ENCODE peak calls at places on chromosome 7, in six cellular contexts. J, O, G, S, F and Q are unnamed samples.

GRCh38 chr7:22726849-22727792 is at the start of gene IL6:
- DNase-seq in J (peak; percentile 65), O (peak; percentile 85), S (peak; percentile 6), G (no peak), F (no peak), Q (no peak)

GRCh38 chr7:3537210-3537875 is 236.3 kb downstream of the SDK1 start:
- DNase-seq in O (no peak), G (no peak), J (no peak), F (no peak), S (no peak), Q (no peak)

GRCh38 chr7:66281678-66282593 is 76.8 kb downstream of the TPST1 start:
- DNase-seq in O (peak; percentile 59), F (no peak), G (no peak), J (no peak), S (peak; percentile 6), Q (no peak)

GRCh38 chr7:30650455-30650854 is 31.8 kb downstream of the CRHR2 start:
- DNase-seq in G (no peak), J (no peak), S (no peak), F (no peak), O (no peak), Q (no peak)

GRCh38 chr7:19107392-19108147 is 9.9 kb downstream of the TWIST1 start:
- DNase-seq in G (no peak), S (no peak), F (no peak), J (peak; percentile 77), O (no peak), Q (no peak)

GRCh38 chr7:131267631-131268030 is 60.0 kb upstream of the MKLN1 start:
- DNase-seq in S (no peak), G (no peak), J (no peak), F (no peak), O (no peak), Q (no peak)

GRCh38 chr7:137981668-137982067 is 20.2 kb downstream of the CREB3L2 start:
- DNase-seq in S (no peak), G (peak; percentile 79), J (no peak), O (no peak), F (no peak), Q (no peak)

GRCh38 chr7:36851382-36851781 is 127.1 kb upstream of the AOAH start:
- DNase-seq in O (no peak), G (no peak), F (no peak), S (no peak), J (peak; percentile 11), Q (no peak)

GRCh38 chr7:112649560-112649959 is 140.6 kb downstream of the TMEM168 start:
- DNase-seq in O (no peak), S (no peak), F (no peak), G (no peak), J (no peak), Q (no peak)

GRCh38 chr7:103597606-103598005 is 151.6 kb upstream of the SLC26A5 start:
- DNase-seq in S (no peak), F (no peak), G (no peak), J (no peak), O (no peak), Q (no peak)

GRCh38 chr7:112205348-112206237 is 606 bp downstream of the DOCK4 start:
- DNase-seq in J (peak; percentile 83), S (peak; percentile 48), O (peak; percentile 34), F (peak; percentile 13), G (no peak), Q (peak; percentile 17)

GRCh38 chr7:17640730-17641377 is 299.4 kb downstream of the SNX13 start:
- DNase-seq in S (peak; percentile 28), G (no peak), F (no peak), O (peak; percentile 23), J (peak; percentile 34), Q (no peak)

GRCh38 chr7:127447326-127447945 is 54.9 kb upstream of the ZNF800 start:
- DNase-seq in S (peak; percentile 64), G (peak; percentile 28), F (peak; percentile 36), J (peak; percentile 42), O (peak; percentile 75), Q (peak; percentile 24)

GRCh38 chr7:76003351-76003750 is 9.0 kb upstream of the TMEM120A start:
- DNase-seq in F (no peak), G (no peak), O (peak; percentile 2), S (no peak), J (no peak), Q (no peak)

GRCh38 chr7:34133356-34133982 is 228.1 kb downstream of the BMPER start:
- DNase-seq in G (no peak), J (peak; percentile 11), O (no peak), S (no peak), F (no peak), Q (no peak)

GRCh38 chr7:99822731-99823718 is 4.8 kb upstream of the CYP3A43 start:
- DNase-seq in F (no peak), J (no peak), G (no peak), O (no peak), S (no peak), Q (no peak)

GRCh38 chr7:157412491-157413180 is 75.8 kb downstream of the DNAJB6 start:
- DNase-seq in O (no peak), F (no peak), G (no peak), S (no peak), J (peak; percentile 40), Q (no peak)

GRCh38 chr7:30460246-30460633 is 18.3 kb downstream of the NOD1 start:
- DNase-seq in F (no peak), O (no peak), J (peak; percentile 51), S (no peak), G (no peak), Q (no peak)

GRCh38 chr7:149291036-149291835 is 29.2 kb downstream of the ZNF783 start:
- DNase-seq in F (no peak), S (no peak), G (no peak), O (no peak), J (no peak), Q (no peak)

GRCh38 chr7:118080947-118081346 is 103.0 kb upstream of the LSM8 start:
- DNase-seq in J (no peak), S (no peak), F (no peak), O (peak; percentile 75), G (peak; percentile 52), Q (no peak)

GRCh38 chr7:92035576-92035975 is 94.9 kb downstream of the AKAP9 start:
- DNase-seq in G (no peak), F (no peak), S (no peak), O (no peak), J (no peak), Q (no peak)
- TF ChIP-seq TAF1 in G (no peak), F (no peak), S (no peak), O (no peak), J (no peak), Q (no peak)

GRCh38 chr7:77383333-77383740 is 32.8 kb downstream of the GSAP start:
- DNase-seq in G (no peak), O (no peak), S (peak; percentile 11), F (no peak), J (no peak), Q (no peak)
- TF ChIP-seq TAF1 in G (no peak), O (no peak), S (no peak), F (no peak), J (no peak), Q (no peak)

DNA sequence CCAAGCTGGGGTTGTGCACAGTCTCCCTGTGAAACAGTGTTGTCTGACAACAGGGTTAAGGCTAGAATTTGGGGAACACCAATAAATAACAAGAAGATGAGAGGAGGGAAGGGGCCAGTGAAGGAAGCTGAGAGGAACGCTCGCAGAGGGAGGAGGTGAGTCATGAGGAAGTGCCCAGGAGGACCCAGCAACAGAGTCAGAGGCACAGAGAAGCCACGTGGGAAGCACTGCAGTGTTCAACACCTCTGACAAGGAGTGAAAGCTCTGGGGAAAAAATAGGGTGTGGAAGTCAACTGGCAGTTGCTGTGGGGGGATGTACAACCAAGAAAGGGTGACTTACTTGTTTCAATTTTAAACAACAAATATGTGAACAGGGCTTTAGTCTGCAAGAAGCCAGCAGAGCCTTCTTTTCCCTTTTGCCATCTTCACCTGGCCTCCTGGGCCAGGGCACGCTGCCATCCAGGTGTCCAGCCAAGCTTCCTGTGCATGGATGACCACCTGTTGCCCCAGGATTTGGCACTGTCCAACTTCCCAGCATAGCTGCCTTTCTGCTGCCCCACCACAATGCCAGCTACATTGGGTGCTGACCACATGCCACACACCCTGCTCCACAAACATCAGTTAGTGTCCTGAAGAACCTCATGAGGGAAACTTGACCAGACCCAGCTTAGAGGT is 69.7 kb downstream of the ATXN7L1 start:
- DNase-seq in J (no peak), G (peak; percentile 68), F (peak; percentile 43), S (no peak), O (peak; percentile 27), Q (peak; percentile 47)
- TF ChIP-seq TAF1 in J (no peak), G (no peak), F (no peak), S (no peak), O (no peak), Q (no peak)

DNA sequence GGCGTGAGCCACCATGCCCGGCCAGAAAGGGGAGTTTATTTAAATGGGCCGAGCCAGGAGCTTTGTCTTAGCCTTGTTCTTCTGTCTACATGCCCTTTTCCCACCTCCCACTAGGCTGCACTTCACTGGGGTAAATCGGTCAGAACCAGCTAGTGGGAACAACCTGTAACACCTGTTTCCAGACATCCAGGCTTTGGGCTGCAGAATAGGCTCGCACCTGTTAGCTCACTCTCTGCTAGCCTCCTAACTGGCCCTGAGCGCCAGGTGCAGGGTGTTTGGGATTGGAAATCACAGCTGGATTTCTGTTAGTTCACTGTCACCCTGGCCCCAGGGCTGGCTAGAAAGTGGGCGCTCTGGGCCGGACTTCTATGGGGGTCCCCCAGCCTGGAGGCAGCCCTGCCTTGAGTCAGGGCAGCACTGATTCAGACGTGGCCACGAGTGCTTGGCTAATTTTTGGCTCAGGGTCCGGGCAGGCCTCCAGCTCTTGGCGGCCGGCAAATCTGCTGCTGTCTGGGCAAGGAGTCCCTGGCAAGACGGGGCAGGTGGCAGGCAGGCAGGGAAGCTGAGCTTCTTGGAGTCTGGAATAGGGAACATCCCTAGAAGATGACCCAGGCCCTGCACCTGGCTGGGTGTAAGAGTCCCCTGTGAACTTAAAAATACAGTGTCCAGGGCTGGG is 48.6 kb downstream of the GTF2IRD1 start:
- DNase-seq in J (no peak), G (no peak), S (no peak), F (no peak), O (no peak), Q (no peak)
- TF ChIP-seq TAF1 in J (no peak), G (no peak), S (no peak), F (no peak), O (no peak), Q (no peak)

GRCh38 chr7:116715087-116715486 is 43.1 kb downstream of the MET start:
- DNase-seq in O (no peak), G (no peak), S (no peak), J (no peak), F (no peak), Q (no peak)

GRCh38 chr7:116713500-116713899 is 41.5 kb downstream of the MET start:
- DNase-seq in F (no peak), G (no peak), J (no peak), O (no peak), S (no peak), Q (no peak)

GRCh38 chr7:116711790-116712189 is 39.8 kb downstream of the MET start:
- DNase-seq in S (no peak), F (no peak), O (no peak), J (no peak), G (no peak), Q (no peak)

GRCh38 chr7:116710764-116711452 is 38.9 kb downstream of the MET start:
- DNase-seq in S (peak; percentile 56), G (no peak), J (no peak), O (no peak), F (no peak), Q (no peak)

DNA sequence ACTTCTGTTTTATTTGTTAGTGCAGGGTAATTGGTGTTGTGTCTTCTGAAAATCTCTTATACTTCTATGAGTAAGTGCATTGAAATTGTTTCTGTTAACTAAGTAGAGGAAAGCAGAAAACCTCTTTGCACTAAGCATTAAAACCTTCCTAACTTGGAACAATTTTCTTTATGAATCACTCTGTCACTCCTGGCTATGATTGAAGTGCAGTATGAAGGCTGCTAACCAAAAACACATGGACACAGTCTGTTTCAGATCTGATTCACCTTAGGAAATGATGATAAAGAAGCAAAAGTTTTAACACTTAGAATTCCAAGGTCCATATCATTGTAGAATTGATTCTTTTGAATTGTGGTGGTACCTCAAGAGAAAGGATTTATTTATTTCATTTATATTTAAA is 41.9 kb downstream of the MET start:
- DNase-seq in O (no peak), F (no peak), S (no peak), G (no peak), J (no peak), Q (no peak)
- TF ChIP-seq TAF1 in O (no peak), F (no peak), S (no peak), G (no peak), J (no peak), Q (no peak)